ENCODE peak calls at places on chromosomes 6 and 20, in ten cellular contexts. N is brain microvascular endothelial cell; G is EL; R is stimulated activated CD4-positive, alpha-beta T cell treated with anti-CD3 and anti-CD28 coated beads, Interleukin-4, amount 100 ng/mL, for 48 hours; P is AG20443; J is HFFc6; A is MV-4-11; E is HTR-8/SVneo; L is T-helper 9 cell; W is MCF 10A. D is an unnamed sample.

GRCh38 chr20:21162631-21163030 is 36.7 kb downstream of the KIZ start:
- DNase-seq in N (no peak), G (no peak), R (no peak), P (no peak), J (no peak), A (no peak), E (no peak), L (no peak), W (peak), D (no peak)

GRCh38 chr6:30842754-30843610 is 41.3 kb upstream of the DDR1 start:
- DNase-seq in N (no peak), G (peak), R (no peak), P (no peak), J (no peak), A (no peak), E (no peak), L (no peak), W (no peak), D (peak)

GRCh38 chr20:45408646-45409213 is 641 bp downstream of the DBNDD2 start:
- DNase-seq in N (no peak), G (no peak), R (no peak), P (no peak), J (no peak), A (peak), E (no peak), L (no peak), W (no peak), D (no peak)

GRCh38 chr6:10968776-10969175 is 75.3 kb downstream of the ELOVL2 start:
- DNase-seq in N (peak), G (peak), R (no peak), P (peak), J (peak), A (no peak), E (no peak), L (no peak), W (no peak), D (no peak)

GRCh38 chr6:55567558-55567957 is 11.4 kb downstream of the HMGCLL1 start:
- DNase-seq in N (no peak), G (no peak), R (no peak), P (no peak), J (no peak), A (no peak), E (no peak), L (no peak), W (no peak), D (no peak)

GRCh38 chr6:163162007-163162873 is 252.3 kb upstream of the QKI start:
- DNase-seq in N (no peak), G (no peak), R (no peak), P (no peak), J (no peak), A (no peak), E (no peak), L (no peak), W (no peak), D (no peak)

GRCh38 chr6:89144358-89145041 is 1.4 kb upstream of the PM20D2 start:
- DNase-seq in N (no peak), G (peak), R (no peak), P (no peak), J (no peak), A (no peak), E (no peak), L (no peak), W (no peak), D (peak)

GRCh38 chr6:53564401-53565065 is 19.6 kb upstream of the GCLC start:
- DNase-seq in N (no peak), G (no peak), R (no peak), P (no peak), J (no peak), A (no peak), E (no peak), L (no peak), W (no peak), D (no peak)

GRCh38 chr6:155090166-155090565 is 95.1 kb downstream of the TIAM2 start:
- DNase-seq in N (no peak), G (no peak), R (no peak), P (no peak), J (no peak), A (no peak), E (no peak), L (no peak), W (no peak), D (no peak)

GRCh38 chr6:108707328-108707976 is 140.8 kb upstream of the ARMC2 start:
- DNase-seq in N (no peak), G (no peak), R (no peak), P (no peak), J (no peak), A (no peak), E (no peak), L (no peak), W (no peak), D (no peak)

GRCh38 chr20:45392733-45393132 is 14.6 kb upstream of the TP53TG5 start:
- DNase-seq in N (no peak), G (no peak), R (no peak), P (no peak), J (peak), A (no peak), E (no peak), L (no peak), W (no peak), D (no peak)

GRCh38 chr6:145199961-145200360 is 535.4 kb downstream of the EPM2A start:
- DNase-seq in N (peak), G (peak), R (no peak), P (no peak), J (peak), A (no peak), E (no peak), L (no peak), W (peak), D (no peak)

GRCh38 chr20:51037499-51038110 is 14.7 kb upstream of the KCNG1 start:
- DNase-seq in N (no peak), G (no peak), R (no peak), P (no peak), J (no peak), A (no peak), E (no peak), L (no peak), W (no peak), D (no peak)

D was measured in GF-D8.